ENCODE peak calls at places on chromosomes 1 and 21, in seven cellular contexts. Y is stimulated activated CD4-positive, alpha-beta T cell treated with anti-CD3 and anti-CD28 coated beads, Interleukin-1b, Interleukin-23, amount 100 ng/mL, for 24 hours; V is T follicular helper cell; P is NAMALWA; N is NCI-H1092; F is smooth muscle cell of the brain vasculature; M is ACHN. J is an unnamed sample.
A peak's percentile ranks its signal among the peaks of the same experiment; 100 is the strongest.

GRCh38 chr21:39923441-39923840 is 56.2 kb downstream of the PCP4 start:
- DNase-seq in Y (no peak), P (no peak), V (no peak), F (no peak), N (no peak), M (no peak), J (no peak)

GRCh38 chr1:9942399-9942938 is 722 bp downstream of the LZIC start:
- DNase-seq in P (peak; percentile 92), V (no peak), M (peak; percentile 66), F (no peak), N (peak; percentile 26), Y (no peak), J (peak; percentile 10)

GRCh38 chr1:156435551-156436318 is 64.8 kb downstream of the MEF2D start:
- DNase-seq in F (no peak), V (no peak), Y (no peak), N (no peak), P (no peak), M (no peak), J (no peak)

GRCh38 chr1:204775546-204775945 is 90.0 kb upstream of the LRRN2 start:
- DNase-seq in V (no peak), M (no peak), N (no peak), P (no peak), Y (no peak), F (no peak), J (no peak)

GRCh38 chr1:72177711-72178110 is 104.6 kb downstream of the NEGR1 start:
- DNase-seq in V (no peak), P (no peak), Y (no peak), N (no peak), F (no peak), M (no peak), J (no peak)

GRCh38 chr1:180926164-180926981 is 13.7 kb downstream of the KIAA1614 start:
- DNase-seq in P (peak; percentile 58), Y (no peak), F (peak; percentile 49), V (no peak), N (peak; percentile 92), M (no peak), J (no peak)

GRCh38 chr1:91166106-91166712 is 144.4 kb upstream of the ZNF644 start:
- DNase-seq in V (peak; percentile 3), M (peak; percentile 56), F (peak; percentile 29), N (peak; percentile 27), P (peak; percentile 75), Y (no peak), J (no peak)

GRCh38 chr1:54069792-54070548 is 16.6 kb downstream of the TCEANC2 start:
- DNase-seq in P (peak; percentile 82), F (peak; percentile 21), M (peak; percentile 64), N (peak; percentile 4), Y (no peak), V (no peak), J (no peak)

GRCh38 chr1:183164350-183164749 is 21.7 kb upstream of the LAMC2 start:
- DNase-seq in Y (no peak), M (peak; percentile 98), V (no peak), F (no peak), N (no peak), P (no peak), J (no peak)

GRCh38 chr1:169364948-169365347 is 2.6 kb downstream of the NME7 start:
- DNase-seq in Y (no peak), F (no peak), M (no peak), V (no peak), P (no peak), N (no peak), J (no peak)

GRCh38 chr1:6911974-6912373 is 126.7 kb downstream of the CAMTA1 start:
- DNase-seq in P (no peak), N (no peak), F (no peak), V (no peak), Y (no peak), M (no peak), J (no peak)

GRCh38 chr1:108537976-108538375 is 21.9 kb upstream of the EEIG2 start:
- DNase-seq in V (no peak), M (no peak), F (no peak), P (no peak), N (no peak), Y (no peak), J (no peak)

GRCh38 chr1:63350320-63350719 is 17.1 kb upstream of the ALG6 start:
- DNase-seq in V (no peak), Y (no peak), P (no peak), N (no peak), F (no peak), M (no peak), J (no peak)

GRCh38 chr21:33924079-33924765 is 8.6 kb upstream of the ATP5PO start:
- DNase-seq in M (peak; percentile 71), Y (peak; percentile 91), P (peak; percentile 89), F (peak; percentile 72), N (peak; percentile 82), V (peak; percentile 85), J (peak; percentile 78)

GRCh38 chr1:167488786-167489185 is 29.5 kb downstream of the CD247 start:
- DNase-seq in N (no peak), F (no peak), M (no peak), Y (no peak), V (no peak), P (no peak), J (no peak)

GRCh38 chr21:16992448-16992847 is 520.4 kb upstream of the CXADR start:
- DNase-seq in P (peak; percentile 34), N (no peak), M (peak; percentile 2), V (no peak), Y (no peak), F (no peak), J (no peak)

GRCh38 chr1:170586942-170587593 is 55.1 kb downstream of the GORAB start:
- DNase-seq in M (no peak), Y (no peak), P (no peak), N (no peak), V (no peak), F (no peak), J (no peak)

GRCh38 chr1:6260961-6261614 is at the start of gene GPR153:
- DNase-seq in P (peak; percentile 60), M (peak; percentile 52), N (no peak), Y (peak; percentile 28), V (peak; percentile 5), F (no peak), J (no peak)